ENCODE peak calls at places on chromosomes 1 and 21, in seven cellular contexts. One of them, this sample, is unnamed.

GRCh38 chr1:74586253-74586897 is 74.0 kb upstream of the LRRC53 start:
- DNase-seq in transverse colon: no peak
- DNase-seq in GM23338: no peak
- DNase-seq in prostate gland: no peak
- DNase-seq in breast epithelium: no peak
- DNase-seq in K562: no peak
- DNase-seq in HCT116: no peak
- DNase-seq in this sample: no peak

GRCh38 chr21:43953028-43953427 is 59.1 kb upstream of the TRAPPC10 start:
- DNase-seq in transverse colon: no peak
- DNase-seq in GM23338: no peak
- DNase-seq in prostate gland: no peak
- DNase-seq in breast epithelium: no peak
- DNase-seq in K562: no peak
- DNase-seq in HCT116: no peak
- DNase-seq in this sample: no peak

GRCh38 chr1:240109920-240110685 is 18.4 kb downstream of the FMN2 start:
- DNase-seq in transverse colon: no peak
- DNase-seq in GM23338: no peak
- DNase-seq in prostate gland: no peak
- DNase-seq in breast epithelium: no peak
- DNase-seq in K562: no peak
- DNase-seq in HCT116: no peak
- DNase-seq in this sample: peak; percentile 69

GRCh38 chr1:84613026-84613425 is 38.8 kb upstream of the CTBS start:
- DNase-seq in transverse colon: no peak
- DNase-seq in GM23338: no peak
- DNase-seq in prostate gland: no peak
- DNase-seq in breast epithelium: no peak
- DNase-seq in K562: no peak
- DNase-seq in HCT116: no peak
- DNase-seq in this sample: no peak

GRCh38 chr1:37926061-37926924 is 20.6 kb downstream of the INPP5B start:
- DNase-seq in transverse colon: no peak
- DNase-seq in GM23338: no peak
- DNase-seq in prostate gland: no peak
- DNase-seq in breast epithelium: no peak
- DNase-seq in K562: no peak
- DNase-seq in HCT116: no peak
- DNase-seq in this sample: no peak

GRCh38 chr1:228825840-228826484 is 90.7 kb downstream of the RHOU start:
- DNase-seq in transverse colon: no peak
- DNase-seq in GM23338: no peak
- DNase-seq in prostate gland: no peak
- DNase-seq in breast epithelium: no peak
- DNase-seq in K562: no peak
- DNase-seq in HCT116: no peak
- DNase-seq in this sample: no peak

GRCh38 chr1:12147116-12147753 is 19.6 kb upstream of the TNFRSF1B start:
- DNase-seq in transverse colon: no peak
- DNase-seq in GM23338: no peak
- DNase-seq in prostate gland: no peak
- DNase-seq in breast epithelium: no peak
- DNase-seq in K562: no peak
- DNase-seq in HCT116: no peak
- DNase-seq in this sample: no peak

GRCh38 chr1:225418598-225418997 is 9.2 kb downstream of the LBR start:
- DNase-seq in transverse colon: peak; percentile 76
- DNase-seq in GM23338: no peak
- DNase-seq in prostate gland: peak; percentile 26
- DNase-seq in breast epithelium: no peak
- DNase-seq in K562: no peak
- DNase-seq in HCT116: no peak
- DNase-seq in this sample: no peak

GRCh38 chr1:110152133-110152785 is 2.0 kb downstream of the SLC6A17 start:
- DNase-seq in transverse colon: no peak
- DNase-seq in GM23338: no peak
- DNase-seq in prostate gland: no peak
- DNase-seq in breast epithelium: no peak
- DNase-seq in K562: no peak
- DNase-seq in HCT116: no peak
- DNase-seq in this sample: no peak

GRCh38 chr1:31380181-31380580 is 7.3 kb upstream of the FABP3 start:
- DNase-seq in transverse colon: no peak
- DNase-seq in GM23338: no peak
- DNase-seq in prostate gland: peak; percentile 35
- DNase-seq in breast epithelium: peak; percentile 89
- DNase-seq in K562: no peak
- DNase-seq in HCT116: no peak
- DNase-seq in this sample: no peak

GRCh38 chr1:109815809-109816791 is 52.4 kb upstream of the EPS8L3 start:
- DNase-seq in transverse colon: peak; percentile 42
- DNase-seq in GM23338: no peak
- DNase-seq in prostate gland: no peak
- DNase-seq in breast epithelium: peak; percentile 48
- DNase-seq in K562: no peak
- DNase-seq in HCT116: no peak
- DNase-seq in this sample: no peak

GRCh38 chr1:183080406-183080805 is 57.2 kb downstream of the LAMC1 start:
- DNase-seq in transverse colon: no peak
- DNase-seq in GM23338: no peak
- DNase-seq in prostate gland: no peak
- DNase-seq in breast epithelium: no peak
- DNase-seq in K562: no peak
- DNase-seq in HCT116: no peak
- DNase-seq in this sample: no peak

GRCh38 chr1:3623441-3624150 is 1.2 kb upstream of the TPRG1L start:
- DNase-seq in transverse colon: no peak
- DNase-seq in GM23338: peak; percentile 52
- DNase-seq in prostate gland: no peak
- DNase-seq in breast epithelium: no peak
- DNase-seq in K562: no peak
- DNase-seq in HCT116: no peak
- DNase-seq in this sample: no peak

GRCh38 chr1:153509729-153510354 is 25.9 kb downstream of the S100A6 start:
- DNase-seq in transverse colon: peak; percentile 77
- DNase-seq in GM23338: peak; percentile 74
- DNase-seq in prostate gland: no peak
- DNase-seq in breast epithelium: no peak
- DNase-seq in K562: peak; percentile 68
- DNase-seq in HCT116: no peak
- DNase-seq in this sample: no peak

GRCh38 chr1:240508950-240509349 is 103.0 kb downstream of the GREM2 start:
- DNase-seq in transverse colon: no peak
- DNase-seq in GM23338: no peak
- DNase-seq in prostate gland: no peak
- DNase-seq in breast epithelium: no peak
- DNase-seq in K562: no peak
- DNase-seq in HCT116: no peak
- DNase-seq in this sample: no peak

GRCh38 chr1:58946390-58946789 is 162.5 kb upstream of the JUN start:
- DNase-seq in transverse colon: no peak
- DNase-seq in GM23338: no peak
- DNase-seq in prostate gland: no peak
- DNase-seq in breast epithelium: no peak
- DNase-seq in K562: no peak
- DNase-seq in HCT116: no peak
- DNase-seq in this sample: no peak

GRCh38 chr1:8879348-8880067 is 1.0 kb upstream of the ENO1 start:
- DNase-seq in transverse colon: no peak
- DNase-seq in GM23338: no peak
- DNase-seq in prostate gland: no peak
- DNase-seq in breast epithelium: no peak
- DNase-seq in K562: no peak
- DNase-seq in HCT116: no peak
- DNase-seq in this sample: peak; percentile 81

GRCh38 chr21:27424601-27425000 is 457.7 kb upstream of the ADAMTS5 start:
- DNase-seq in transverse colon: no peak
- DNase-seq in GM23338: no peak
- DNase-seq in prostate gland: no peak
- DNase-seq in breast epithelium: no peak
- DNase-seq in K562: no peak
- DNase-seq in HCT116: no peak
- DNase-seq in this sample: no peak

GRCh38 chr21:43766734-43767497 is 9.2 kb downstream of the CSTB start:
- DNase-seq in transverse colon: peak; percentile 45
- DNase-seq in GM23338: no peak
- DNase-seq in prostate gland: no peak
- DNase-seq in breast epithelium: no peak
- DNase-seq in K562: no peak
- DNase-seq in HCT116: no peak
- DNase-seq in this sample: no peak

GRCh38 chr21:27024316-27024715 is 57.4 kb upstream of the ADAMTS5 start:
- DNase-seq in transverse colon: no peak
- DNase-seq in GM23338: no peak
- DNase-seq in prostate gland: no peak
- DNase-seq in breast epithelium: no peak
- DNase-seq in K562: no peak
- DNase-seq in HCT116: no peak
- DNase-seq in this sample: no peak

GRCh38 chr1:193417420-193417819 is 231.0 kb upstream of the B3GALT2 start:
- DNase-seq in transverse colon: no peak
- DNase-seq in GM23338: no peak
- DNase-seq in prostate gland: no peak
- DNase-seq in breast epithelium: no peak
- DNase-seq in K562: no peak
- DNase-seq in HCT116: no peak
- DNase-seq in this sample: no peak

GRCh38 chr1:93255222-93256079 is 74.9 kb downstream of the CCDC18 start:
- DNase-seq in transverse colon: no peak
- DNase-seq in GM23338: no peak
- DNase-seq in prostate gland: no peak
- DNase-seq in breast epithelium: no peak
- DNase-seq in K562: no peak
- DNase-seq in HCT116: no peak
- DNase-seq in this sample: no peak

GRCh38 chr21:14947613-14948160 is 117.1 kb downstream of the NRIP1 start:
- DNase-seq in transverse colon: no peak
- DNase-seq in GM23338: no peak
- DNase-seq in prostate gland: no peak
- DNase-seq in breast epithelium: no peak
- DNase-seq in K562: no peak
- DNase-seq in HCT116: no peak
- DNase-seq in this sample: no peak

GRCh38 chr1:117188268-117189108 is 22.2 kb downstream of the VTCN1 start:
- DNase-seq in transverse colon: no peak
- DNase-seq in GM23338: no peak
- DNase-seq in prostate gland: no peak
- DNase-seq in breast epithelium: no peak
- DNase-seq in K562: no peak
- DNase-seq in HCT116: no peak
- DNase-seq in this sample: no peak

GRCh38 chr1:232303221-232303620 is 326.7 kb downstream of the SIPA1L2 start:
- DNase-seq in transverse colon: no peak
- DNase-seq in GM23338: no peak
- DNase-seq in prostate gland: no peak
- DNase-seq in breast epithelium: no peak
- DNase-seq in K562: no peak
- DNase-seq in HCT116: no peak
- DNase-seq in this sample: no peak

GRCh38 chr1:220767312-220768126 is 19.2 kb upstream of the MTARC1 start:
- DNase-seq in transverse colon: no peak
- DNase-seq in GM23338: no peak
- DNase-seq in prostate gland: no peak
- DNase-seq in breast epithelium: no peak
- DNase-seq in K562: no peak
- DNase-seq in HCT116: no peak
- DNase-seq in this sample: peak; percentile 79

GRCh38 chr1:46137901-46138300 is 5.5 kb upstream of the PIK3R3 start:
- DNase-seq in transverse colon: no peak
- DNase-seq in GM23338: no peak
- DNase-seq in prostate gland: no peak
- DNase-seq in breast epithelium: no peak
- DNase-seq in K562: no peak
- DNase-seq in HCT116: no peak
- DNase-seq in this sample: no peak

GRCh38 chr21:30426732-30427131 is 1.0 kb upstream of the KRTAP13-3 start:
- DNase-seq in transverse colon: no peak
- DNase-seq in GM23338: peak; percentile 86
- DNase-seq in prostate gland: no peak
- DNase-seq in breast epithelium: no peak
- DNase-seq in K562: no peak
- DNase-seq in HCT116: no peak
- DNase-seq in this sample: no peak

GRCh38 chr1:235818632-235819136 is 48.0 kb downstream of the LYST start:
- DNase-seq in transverse colon: no peak
- DNase-seq in GM23338: no peak
- DNase-seq in prostate gland: peak; percentile 17
- DNase-seq in breast epithelium: no peak
- DNase-seq in K562: no peak
- DNase-seq in HCT116: no peak
- DNase-seq in this sample: no peak

DNA sequence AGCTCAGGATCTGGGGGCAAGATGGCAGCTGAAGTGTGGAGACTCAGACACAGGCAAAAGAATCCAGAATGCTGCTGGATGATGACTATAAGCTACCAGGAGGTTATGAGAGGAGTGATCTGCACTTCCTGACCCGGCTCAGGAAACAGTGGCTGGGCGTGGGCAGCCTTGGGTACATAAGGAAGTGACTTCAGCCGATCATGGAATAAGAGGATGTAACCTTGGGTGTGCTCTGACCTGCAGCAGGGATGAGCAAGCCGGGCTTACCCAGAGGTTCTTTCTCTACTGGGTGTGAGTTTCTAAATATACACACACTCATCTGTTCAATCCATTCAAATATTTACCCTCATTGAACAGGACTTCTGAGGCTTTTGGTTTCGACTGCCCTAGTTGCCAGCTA is 62.7 kb downstream of the CD34 start:
- DNase-seq in transverse colon: peak; percentile 86
- DNase-seq in GM23338: no peak
- DNase-seq in prostate gland: peak; percentile 58
- DNase-seq in breast epithelium: peak; percentile 55
- DNase-seq in K562: no peak
- DNase-seq in HCT116: no peak
- DNase-seq in this sample: peak; percentile 83
- TF ChIP-seq POLR2AphosphoS5 in transverse colon: peak; percentile 27
- TF ChIP-seq POLR2AphosphoS5 in GM23338: no peak
- TF ChIP-seq POLR2AphosphoS5 in prostate gland: peak; percentile 50
- TF ChIP-seq POLR2AphosphoS5 in breast epithelium: peak; percentile 58
- TF ChIP-seq POLR2AphosphoS5 in K562: no peak
- TF ChIP-seq POLR2AphosphoS5 in HCT116: no peak
- TF ChIP-seq POLR2AphosphoS5 in this sample: peak; percentile 36

GRCh38 chr1:14946567-14947285 is 206.8 kb upstream of the TMEM51 start:
- DNase-seq in transverse colon: peak; percentile 21
- DNase-seq in GM23338: no peak
- DNase-seq in prostate gland: no peak
- DNase-seq in breast epithelium: no peak
- DNase-seq in K562: no peak
- DNase-seq in HCT116: no peak
- DNase-seq in this sample: no peak
- H3K4me3 ChIP-seq in transverse colon: no peak overlapping the region
- H3K4me3 ChIP-seq in GM23338: no peak overlapping the region
- H3K4me3 ChIP-seq in prostate gland: no peak overlapping the region
- H3K4me3 ChIP-seq in breast epithelium: no peak overlapping the region
- H3K4me3 ChIP-seq in K562: no peak overlapping the region
- H3K4me3 ChIP-seq in HCT116: no peak overlapping the region
- H3K4me3 ChIP-seq in this sample: no peak overlapping the region

GRCh38 chr1:33025180-33025569 is 11.5 kb downstream of the AK2 start:
- DNase-seq in transverse colon: no peak
- DNase-seq in GM23338: no peak
- DNase-seq in prostate gland: no peak
- DNase-seq in breast epithelium: no peak
- DNase-seq in K562: no peak
- DNase-seq in HCT116: no peak
- DNase-seq in this sample: no peak
- TF ChIP-seq POLR2AphosphoS5 in transverse colon: no peak
- TF ChIP-seq POLR2AphosphoS5 in GM23338: no peak
- TF ChIP-seq POLR2AphosphoS5 in prostate gland: no peak
- TF ChIP-seq POLR2AphosphoS5 in breast epithelium: no peak
- TF ChIP-seq POLR2AphosphoS5 in K562: no peak
- TF ChIP-seq POLR2AphosphoS5 in HCT116: no peak
- TF ChIP-seq POLR2AphosphoS5 in this sample: no peak

GRCh38 chr1:13523780-13524477 is 10.1 kb upstream of the LRRC38 start:
- DNase-seq in transverse colon: no peak
- DNase-seq in GM23338: peak; percentile 56
- DNase-seq in prostate gland: no peak
- DNase-seq in breast epithelium: no peak
- DNase-seq in K562: no peak
- DNase-seq in HCT116: no peak
- DNase-seq in this sample: no peak
- H3K4me3 ChIP-seq in transverse colon: no peak overlapping the region
- H3K4me3 ChIP-seq in GM23338: no peak overlapping the region
- H3K4me3 ChIP-seq in prostate gland: no peak overlapping the region
- H3K4me3 ChIP-seq in breast epithelium: no peak overlapping the region
- H3K4me3 ChIP-seq in K562: no peak overlapping the region
- H3K4me3 ChIP-seq in HCT116: no peak overlapping the region
- H3K4me3 ChIP-seq in this sample: no peak overlapping the region